ENCODE peak calls at places on chromosomes 7 and 10, in ten cellular contexts. One of them, this sample, is unnamed.

GRCh38 chr10:132142396-132143161 is 44.2 kb upstream of the DPYSL4 start:
- DNase-seq in epithelial cell of esophagus: no peak
- DNase-seq in dorsolateral prefrontal cortex: peak; percentile 47
- DNase-seq in GM12865: peak; percentile 9
- DNase-seq in cardiac muscle cell: peak; percentile 27
- DNase-seq in WERI-Rb-1: peak; percentile 69
- DNase-seq in SK-N-SH: peak; percentile 95
- DNase-seq in PC-9: peak; percentile 8
- DNase-seq in AG09309: no peak
- DNase-seq in stomach: peak; percentile 47
- DNase-seq in this sample: peak; percentile 74

GRCh38 chr7:137704723-137705122 is 142.1 kb downstream of the DGKI start:
- DNase-seq in cardiac muscle cell: no peak
- DNase-seq in stomach: no peak
- DNase-seq in SK-N-SH: no peak
- DNase-seq in GM12865: no peak
- DNase-seq in epithelial cell of esophagus: no peak
- DNase-seq in PC-9: no peak
- DNase-seq in WERI-Rb-1: no peak
- DNase-seq in AG09309: no peak
- DNase-seq in dorsolateral prefrontal cortex: no peak
- DNase-seq in this sample: no peak

GRCh38 chr10:100882681-100883321 is 30.0 kb upstream of the SLF2 start:
- DNase-seq in SK-N-SH: no peak
- DNase-seq in WERI-Rb-1: no peak
- DNase-seq in epithelial cell of esophagus: no peak
- DNase-seq in GM12865: no peak
- DNase-seq in AG09309: peak; percentile 14
- DNase-seq in PC-9: no peak
- DNase-seq in cardiac muscle cell: peak; percentile 76
- DNase-seq in dorsolateral prefrontal cortex: no peak
- DNase-seq in stomach: no peak
- DNase-seq in this sample: no peak

GRCh38 chr10:24737001-24737400 is 13.3 kb upstream of the ARHGAP21 start:
- DNase-seq in cardiac muscle cell: no peak
- DNase-seq in WERI-Rb-1: no peak
- DNase-seq in SK-N-SH: no peak
- DNase-seq in AG09309: no peak
- DNase-seq in stomach: no peak
- DNase-seq in GM12865: no peak
- DNase-seq in epithelial cell of esophagus: no peak
- DNase-seq in dorsolateral prefrontal cortex: no peak
- DNase-seq in PC-9: no peak
- DNase-seq in this sample: no peak

GRCh38 chr7:26743205-26743604 is 121.2 kb downstream of the SKAP2 start:
- DNase-seq in cardiac muscle cell: no peak
- DNase-seq in GM12865: no peak
- DNase-seq in stomach: no peak
- DNase-seq in WERI-Rb-1: no peak
- DNase-seq in epithelial cell of esophagus: no peak
- DNase-seq in AG09309: no peak
- DNase-seq in SK-N-SH: no peak
- DNase-seq in dorsolateral prefrontal cortex: no peak
- DNase-seq in PC-9: no peak
- DNase-seq in this sample: no peak

GRCh38 chr7:130901209-130901783 is 167.3 kb upstream of the KLF14 start:
- DNase-seq in WERI-Rb-1: no peak
- DNase-seq in stomach: peak; percentile 65
- DNase-seq in cardiac muscle cell: peak; percentile 97
- DNase-seq in AG09309: peak; percentile 85
- DNase-seq in GM12865: no peak
- DNase-seq in PC-9: no peak
- DNase-seq in SK-N-SH: no peak
- DNase-seq in dorsolateral prefrontal cortex: no peak
- DNase-seq in epithelial cell of esophagus: peak; percentile 96
- DNase-seq in this sample: no peak

GRCh38 chr7:28858895-28859294 is 99.2 kb downstream of the TRIL start:
- DNase-seq in dorsolateral prefrontal cortex: no peak
- DNase-seq in AG09309: no peak
- DNase-seq in PC-9: no peak
- DNase-seq in WERI-Rb-1: no peak
- DNase-seq in epithelial cell of esophagus: no peak
- DNase-seq in SK-N-SH: no peak
- DNase-seq in cardiac muscle cell: no peak
- DNase-seq in GM12865: no peak
- DNase-seq in stomach: no peak
- DNase-seq in this sample: no peak

GRCh38 chr10:43206391-43207235 is 60.3 kb downstream of the RASGEF1A start:
- DNase-seq in cardiac muscle cell: no peak
- DNase-seq in epithelial cell of esophagus: no peak
- DNase-seq in SK-N-SH: peak; percentile 19
- DNase-seq in stomach: no peak
- DNase-seq in GM12865: no peak
- DNase-seq in WERI-Rb-1: peak; percentile 5
- DNase-seq in dorsolateral prefrontal cortex: peak; percentile 13
- DNase-seq in PC-9: no peak
- DNase-seq in AG09309: no peak
- DNase-seq in this sample: peak; percentile 15

GRCh38 chr10:24360286-24361127 is 151.6 kb downstream of the KIAA1217 start:
- DNase-seq in GM12865: peak; percentile 56
- DNase-seq in stomach: peak; percentile 80
- DNase-seq in SK-N-SH: peak; percentile 68
- DNase-seq in dorsolateral prefrontal cortex: peak; percentile 39
- DNase-seq in WERI-Rb-1: peak; percentile 53
- DNase-seq in epithelial cell of esophagus: peak; percentile 79
- DNase-seq in AG09309: no peak
- DNase-seq in cardiac muscle cell: peak; percentile 85
- DNase-seq in PC-9: peak; percentile 61
- DNase-seq in this sample: peak; percentile 79

GRCh38 chr7:13009517-13009916 is 322.1 kb downstream of the ARL4A start:
- DNase-seq in SK-N-SH: no peak
- DNase-seq in WERI-Rb-1: no peak
- DNase-seq in AG09309: no peak
- DNase-seq in GM12865: no peak
- DNase-seq in cardiac muscle cell: no peak
- DNase-seq in epithelial cell of esophagus: no peak
- DNase-seq in dorsolateral prefrontal cortex: no peak
- DNase-seq in stomach: no peak
- DNase-seq in PC-9: no peak
- DNase-seq in this sample: no peak

GRCh38 chr10:126131338-126131737 is 235.0 kb downstream of the FANK1 start:
- DNase-seq in epithelial cell of esophagus: no peak
- DNase-seq in stomach: no peak
- DNase-seq in GM12865: no peak
- DNase-seq in SK-N-SH: no peak
- DNase-seq in PC-9: no peak
- DNase-seq in AG09309: no peak
- DNase-seq in cardiac muscle cell: no peak
- DNase-seq in dorsolateral prefrontal cortex: no peak
- DNase-seq in WERI-Rb-1: peak; percentile 31
- DNase-seq in this sample: peak; percentile 33

GRCh38 chr10:63208981-63209380 is 75.9 kb downstream of the NRBF2 start:
- DNase-seq in PC-9: no peak
- DNase-seq in cardiac muscle cell: no peak
- DNase-seq in stomach: no peak
- DNase-seq in WERI-Rb-1: no peak
- DNase-seq in dorsolateral prefrontal cortex: no peak
- DNase-seq in AG09309: no peak
- DNase-seq in epithelial cell of esophagus: peak; percentile 19
- DNase-seq in SK-N-SH: no peak
- DNase-seq in GM12865: no peak
- DNase-seq in this sample: peak; percentile 27

GRCh38 chr10:7587168-7587864 is 79.5 kb downstream of the ITIH5 start:
- DNase-seq in epithelial cell of esophagus: no peak
- DNase-seq in WERI-Rb-1: no peak
- DNase-seq in dorsolateral prefrontal cortex: no peak
- DNase-seq in cardiac muscle cell: no peak
- DNase-seq in AG09309: no peak
- DNase-seq in GM12865: peak; percentile 71
- DNase-seq in PC-9: no peak
- DNase-seq in stomach: no peak
- DNase-seq in SK-N-SH: no peak
- DNase-seq in this sample: no peak

GRCh38 chr10:93039721-93040120 is 20.9 kb upstream of the CYP26C1 start:
- DNase-seq in AG09309: peak; percentile 24
- DNase-seq in SK-N-SH: no peak
- DNase-seq in dorsolateral prefrontal cortex: no peak
- DNase-seq in epithelial cell of esophagus: peak; percentile 52
- DNase-seq in GM12865: peak; percentile 36
- DNase-seq in PC-9: no peak
- DNase-seq in WERI-Rb-1: no peak
- DNase-seq in cardiac muscle cell: peak; percentile 66
- DNase-seq in stomach: no peak
- DNase-seq in this sample: no peak
- TF ChIP-seq CTCF in AG09309: peak; percentile 81
- TF ChIP-seq CTCF in SK-N-SH: peak; percentile 56
- TF ChIP-seq CTCF in dorsolateral prefrontal cortex: peak; percentile 41
- TF ChIP-seq CTCF in epithelial cell of esophagus: peak; percentile 81
- TF ChIP-seq CTCF in GM12865: peak; percentile 48
- TF ChIP-seq CTCF in PC-9: peak; percentile 24
- TF ChIP-seq CTCF in WERI-Rb-1: peak; percentile 51
- TF ChIP-seq CTCF in cardiac muscle cell: peak; percentile 69
- TF ChIP-seq CTCF in stomach: no peak
- TF ChIP-seq CTCF in this sample: no peak

GRCh38 chr7:94008537-94008936 is 4.4 kb upstream of the BET1 start:
- DNase-seq in stomach: no peak
- DNase-seq in PC-9: no peak
- DNase-seq in cardiac muscle cell: peak; percentile 22
- DNase-seq in GM12865: peak; percentile 4
- DNase-seq in epithelial cell of esophagus: peak; percentile 74
- DNase-seq in AG09309: no peak
- DNase-seq in dorsolateral prefrontal cortex: no peak
- DNase-seq in WERI-Rb-1: no peak
- DNase-seq in SK-N-SH: no peak
- DNase-seq in this sample: no peak
- TF ChIP-seq CTCF in stomach: no peak
- TF ChIP-seq CTCF in PC-9: no peak
- TF ChIP-seq CTCF in cardiac muscle cell: no peak
- TF ChIP-seq CTCF in GM12865: no peak
- TF ChIP-seq CTCF in epithelial cell of esophagus: no peak
- TF ChIP-seq CTCF in AG09309: no peak
- TF ChIP-seq CTCF in dorsolateral prefrontal cortex: no peak
- TF ChIP-seq CTCF in WERI-Rb-1: no peak
- TF ChIP-seq CTCF in SK-N-SH: no peak
- TF ChIP-seq CTCF in this sample: no peak

GRCh38 chr7:78038465-78039080 is 240.0 kb downstream of the PHTF2 start:
- DNase-seq in stomach: no peak
- DNase-seq in SK-N-SH: no peak
- DNase-seq in GM12865: no peak
- DNase-seq in PC-9: no peak
- DNase-seq in WERI-Rb-1: no peak
- DNase-seq in AG09309: no peak
- DNase-seq in epithelial cell of esophagus: no peak
- DNase-seq in cardiac muscle cell: no peak
- DNase-seq in dorsolateral prefrontal cortex: no peak
- DNase-seq in this sample: no peak

GRCh38 chr7:78043159-78043558 is 244.6 kb downstream of the PHTF2 start:
- DNase-seq in PC-9: no peak
- DNase-seq in SK-N-SH: no peak
- DNase-seq in cardiac muscle cell: no peak
- DNase-seq in WERI-Rb-1: no peak
- DNase-seq in epithelial cell of esophagus: no peak
- DNase-seq in GM12865: no peak
- DNase-seq in AG09309: no peak
- DNase-seq in stomach: no peak
- DNase-seq in dorsolateral prefrontal cortex: no peak
- DNase-seq in this sample: no peak

GRCh38 chr7:78041409-78041808 is 242.8 kb downstream of the PHTF2 start:
- DNase-seq in cardiac muscle cell: no peak
- DNase-seq in GM12865: no peak
- DNase-seq in stomach: no peak
- DNase-seq in SK-N-SH: no peak
- DNase-seq in AG09309: no peak
- DNase-seq in dorsolateral prefrontal cortex: no peak
- DNase-seq in WERI-Rb-1: no peak
- DNase-seq in PC-9: no peak
- DNase-seq in epithelial cell of esophagus: no peak
- DNase-seq in this sample: no peak

GRCh38 chr7:78037603-78038002 is 239.0 kb downstream of the PHTF2 start:
- DNase-seq in cardiac muscle cell: no peak
- DNase-seq in GM12865: no peak
- DNase-seq in stomach: no peak
- DNase-seq in dorsolateral prefrontal cortex: no peak
- DNase-seq in WERI-Rb-1: no peak
- DNase-seq in SK-N-SH: peak; percentile 36
- DNase-seq in AG09309: no peak
- DNase-seq in epithelial cell of esophagus: no peak
- DNase-seq in PC-9: no peak
- DNase-seq in this sample: no peak

DNA sequence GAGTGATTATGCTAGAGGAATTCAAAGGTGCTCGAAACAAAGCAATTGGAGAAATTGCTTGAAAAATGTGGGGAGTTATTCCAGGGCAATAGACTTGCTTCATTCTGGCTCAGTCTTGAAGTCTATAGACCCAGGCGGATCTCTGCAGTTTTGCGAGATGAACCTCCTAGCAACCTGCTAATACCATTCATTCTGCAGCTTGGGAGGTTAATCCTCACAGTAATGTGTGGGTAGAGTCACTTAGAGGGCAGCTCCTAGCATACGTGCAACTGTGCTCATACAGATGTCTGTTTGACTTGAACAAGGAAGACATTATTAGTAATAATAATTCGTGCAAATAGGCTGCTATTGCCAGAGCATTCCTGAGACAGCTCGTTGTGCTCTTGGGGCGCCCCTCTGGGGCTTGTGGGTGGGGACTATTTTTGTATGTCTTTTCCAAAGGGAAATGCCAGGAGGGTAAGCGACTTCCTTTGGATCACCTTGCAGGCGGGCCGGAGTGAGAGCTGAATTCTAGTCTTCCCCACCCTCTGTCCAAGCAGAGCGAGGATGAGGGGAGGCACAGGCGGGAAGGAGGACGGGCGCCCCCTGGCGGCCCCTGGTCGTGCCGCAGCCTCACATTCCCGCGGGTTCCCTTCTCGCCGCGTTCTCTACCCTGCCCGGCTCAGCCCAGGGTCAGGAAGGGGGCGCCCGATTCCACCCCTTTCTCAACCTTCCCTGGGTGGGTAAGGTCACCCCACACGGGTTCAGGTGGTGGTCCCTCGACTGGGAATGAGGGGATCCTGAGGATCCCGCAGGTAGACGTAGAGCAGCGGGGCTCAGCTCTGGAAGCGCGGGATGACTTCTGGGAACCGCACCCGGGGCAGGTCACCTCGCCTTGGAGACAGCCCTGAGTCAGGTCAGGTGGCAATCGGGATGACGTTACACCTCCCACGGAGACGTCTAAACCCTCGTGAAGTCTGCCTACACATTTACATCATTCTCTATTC is 241.5 kb downstream of the PHTF2 start:
- DNase-seq in SK-N-SH: no peak
- DNase-seq in WERI-Rb-1: peak; percentile 47
- DNase-seq in AG09309: no peak
- DNase-seq in PC-9: no peak
- DNase-seq in stomach: peak; percentile 31
- DNase-seq in dorsolateral prefrontal cortex: no peak
- DNase-seq in epithelial cell of esophagus: no peak
- DNase-seq in GM12865: peak; percentile 58
- DNase-seq in cardiac muscle cell: peak; percentile 20
- DNase-seq in this sample: peak; percentile 67
- TF ChIP-seq CTCF in SK-N-SH: peak; percentile 16
- TF ChIP-seq CTCF in WERI-Rb-1: peak; percentile 40
- TF ChIP-seq CTCF in AG09309: peak; percentile 43
- TF ChIP-seq CTCF in PC-9: peak; percentile 53
- TF ChIP-seq CTCF in stomach: peak; percentile 72
- TF ChIP-seq CTCF in dorsolateral prefrontal cortex: peak; percentile 27
- TF ChIP-seq CTCF in epithelial cell of esophagus: no peak
- TF ChIP-seq CTCF in GM12865: peak; percentile 89
- TF ChIP-seq CTCF in cardiac muscle cell: peak; percentile 58
- TF ChIP-seq CTCF in this sample: peak; percentile 91

GRCh38 chr10:98790817-98791216 is 344.1 kb upstream of the HPS1 start:
- DNase-seq in SK-N-SH: peak; percentile 61
- DNase-seq in WERI-Rb-1: no peak
- DNase-seq in cardiac muscle cell: peak; percentile 10
- DNase-seq in AG09309: no peak
- DNase-seq in stomach: no peak
- DNase-seq in dorsolateral prefrontal cortex: no peak
- DNase-seq in PC-9: no peak
- DNase-seq in epithelial cell of esophagus: peak; percentile 27
- DNase-seq in GM12865: peak; percentile 13
- DNase-seq in this sample: no peak
- TF ChIP-seq CTCF in SK-N-SH: peak; percentile 18
- TF ChIP-seq CTCF in WERI-Rb-1: peak; percentile 36
- TF ChIP-seq CTCF in cardiac muscle cell: peak; percentile 32
- TF ChIP-seq CTCF in AG09309: peak; percentile 17
- TF ChIP-seq CTCF in stomach: no peak
- TF ChIP-seq CTCF in dorsolateral prefrontal cortex: peak; percentile 53
- TF ChIP-seq CTCF in PC-9: peak; percentile 37
- TF ChIP-seq CTCF in epithelial cell of esophagus: peak; percentile 42
- TF ChIP-seq CTCF in GM12865: peak; percentile 14
- TF ChIP-seq CTCF in this sample: no peak

This sample was measured in glutamatergic neuron.